ENCODE peak calls at places on chromosome 14, in ten cellular contexts. C is mesendoderm, G is MM.1S, F is neural progenitor cell, Q is HCT116, N is mammary epithelial cell, W is H1, Z is IMR-90, Y is astrocyte, J is fibroblast of lung. V is an unnamed sample. For H3K4me1, the result is how much of the 10 kb centered on the place peaks cover.

GRCh38 chr14:94113490-94113889 is 3.0 kb downstream of the IFI27 start:
- DNase-seq in F (no peak), W (no peak), Y (peak), N (peak), G (no peak), J (peak), Z (peak), C (no peak), Q (no peak), V (no peak)

GRCh38 chr14:55373784-55374725 is 37.6 kb downstream of the ATG14 start:
- DNase-seq in Z (peak), W (no peak), G (no peak), Q (peak), N (peak), C (peak), J (peak), Y (peak), F (no peak), V (peak)

GRCh38 chr14:104161601-104162367 is 23.4 kb downstream of the KIF26A start:
- DNase-seq in F (peak), Q (no peak), C (no peak), N (no peak), Y (no peak), G (no peak), Z (no peak), W (no peak), J (no peak), V (no peak)

GRCh38 chr14:39219075-39219499 is 14.6 kb upstream of the MIA2 start:
- DNase-seq in W (no peak), J (peak), N (no peak), F (no peak), G (peak), C (no peak), Z (peak), Y (peak), Q (peak), V (no peak)

GRCh38 chr14:50083467-50084337 is 32.7 kb downstream of the VCPKMT start:
- DNase-seq in G (peak), C (no peak), N (peak), Q (no peak), Z (peak), F (no peak), Y (no peak), W (no peak), J (no peak), V (peak)

GRCh38 chr14:93734086-93734822 is 54.0 kb downstream of the PRIMA1 start:
- DNase-seq in Q (no peak), F (peak), Z (no peak), N (no peak), J (no peak), W (no peak), G (no peak), C (peak), Y (no peak), V (no peak)

GRCh38 chr14:24817638-24818053 is 183.7 kb upstream of the GZMB start:
- DNase-seq in F (peak), J (no peak), N (no peak), Y (no peak), G (no peak), W (no peak), Z (peak), C (peak), Q (no peak), V (peak)

GRCh38 chr14:102952276-102952675 is 29.8 kb downstream of the AMN start:
- DNase-seq in W (no peak), J (no peak), Q (no peak), C (no peak), G (no peak), N (no peak), Z (no peak), F (no peak), Y (no peak), V (no peak)

GRCh38 chr14:83184531-83184930 is 1650.9 kb upstream of the SEL1L start:
- DNase-seq in Q (no peak), N (no peak), F (no peak), Z (no peak), C (no peak), J (no peak), G (no peak), W (no peak), Y (no peak), V (no peak)

GRCh38 chr14:61342941-61343340 is 21.6 kb downstream of the PRKCH start:
- DNase-seq in J (no peak), W (no peak), Y (no peak), C (no peak), Z (no peak), N (no peak), Q (no peak), G (no peak), F (no peak), V (no peak)

GRCh38 chr14:51661504-51661903 is 9.8 kb downstream of the FRMD6 start:
- DNase-seq in Y (no peak), N (no peak), Q (no peak), W (no peak), G (no peak), Z (peak), C (no peak), F (no peak), J (no peak), V (no peak)

GRCh38 chr14:68211886-68212285 is 392.3 kb downstream of the RAD51B start:
- DNase-seq in N (no peak), Y (no peak), F (no peak), J (no peak), Z (no peak), Q (no peak), W (no peak), G (no peak), C (no peak), V (no peak)

GRCh38 chr14:52026921-52027320 is 37.6 kb downstream of the RTRAF start:
- DNase-seq in J (no peak), Q (no peak), N (no peak), G (no peak), W (no peak), Y (no peak), C (no peak), F (no peak), Z (no peak), V (no peak)

GRCh38 chr14:93333631-93334095 is 827 bp upstream of the BTBD7 start:
- DNase-seq in Y (no peak), Z (no peak), W (no peak), N (no peak), Q (no peak), J (no peak), G (no peak), C (no peak), F (no peak), V (no peak)

GRCh38 chr14:58667900-58668299 is 30.1 kb downstream of the DACT1 start:
- DNase-seq in Z (no peak), W (no peak), Y (no peak), C (no peak), N (no peak), J (no peak), G (no peak), Q (no peak), F (no peak), V (peak)

GRCh38 chr14:26088260-26088659 is 509.6 kb downstream of the NOVA1 start:
- DNase-seq in Y (no peak), W (peak), N (no peak), Z (no peak), Q (no peak), F (no peak), J (no peak), C (peak), G (no peak), V (no peak)

GRCh38 chr14:103667671-103668070 is 38.7 kb downstream of the KLC1 start:
- DNase-seq in J (no peak), G (no peak), Y (no peak), W (no peak), C (no peak), N (no peak), Q (no peak), Z (no peak), F (no peak), V (no peak)

GRCh38 chr14:30507209-30507608 is 51.7 kb upstream of the G2E3 start:
- DNase-seq in J (no peak), Z (no peak), F (no peak), C (no peak), G (no peak), W (no peak), Y (no peak), N (no peak), Q (no peak), V (no peak)

GRCh38 chr14:87067597-87067996 is 925.4 kb downstream of the GALC start:
- DNase-seq in Z (no peak), W (no peak), Q (no peak), J (no peak), F (no peak), C (no peak), G (no peak), N (no peak), Y (no peak), V (no peak)

GRCh38 chr14:91149462-91149861 is 35.6 kb downstream of the DGLUCY start:
- DNase-seq in Z (peak), C (no peak), Y (peak), W (no peak), N (peak), F (no peak), Q (no peak), G (no peak), J (peak), V (peak)

GRCh38 chr14:52553002-52553670 is 500 bp downstream of the GPR137C start:
- DNase-seq in N (peak), W (no peak), Q (no peak), J (peak), C (peak), F (peak), Y (no peak), G (peak), Z (no peak), V (peak)

GRCh38 chr14:71749613-71750238 is 182.5 kb upstream of the RGS6 start:
- DNase-seq in J (no peak), Y (no peak), F (no peak), W (no peak), N (no peak), Z (no peak), Q (no peak), C (no peak), G (no peak), V (no peak)

GRCh38 chr14:97924922-97925613 is 1127.9 kb downstream of the VRK1 start:
- DNase-seq in Q (no peak), Y (no peak), W (no peak), Z (no peak), J (no peak), C (no peak), N (no peak), G (no peak), F (no peak), V (no peak)

GRCh38 chr14:45253754-45254300 is 825 bp upstream of the MIS18BP1 start:
- DNase-seq in Z (peak), G (peak), C (no peak), W (no peak), J (peak), N (peak), F (no peak), Y (peak), Q (peak), V (no peak)

GRCh38 chr14:56120091-56120632 is 2.0 kb downstream of the PELI2 start:
- DNase-seq in W (no peak), Z (peak), G (no peak), J (no peak), Q (no peak), C (peak), Y (no peak), N (no peak), F (peak), V (peak)

GRCh38 chr14:64337901-64338615 is 43.9 kb upstream of the ESR2 start:
- DNase-seq in W (peak), J (peak), Y (peak), Z (peak), N (peak), F (peak), Q (no peak), G (peak), C (peak), V (peak)

GRCh38 chr14:32635103-32635719 is 303.5 kb upstream of the NPAS3 start:
- DNase-seq in W (no peak), Q (no peak), G (no peak), J (peak), N (peak), C (peak), F (no peak), Z (peak), Y (peak), V (peak)

GRCh38 chr14:102917056-102917385 is 5.4 kb upstream of the AMN start:
- DNase-seq in Y (no peak), G (no peak), N (no peak), Z (no peak), C (no peak), Q (no peak), F (no peak), J (no peak), W (no peak), V (no peak)

GRCh38 chr14:49549881-49550280 is 36.3 kb downstream of the RPS29 start:
- DNase-seq in G (no peak), Z (peak), J (peak), C (peak), N (peak), Y (peak), F (peak), W (peak), Q (no peak), V (peak)

GRCh38 chr14:65255029-65255545 is 152.8 kb upstream of the MAX start:
- DNase-seq in N (peak), Y (peak), F (no peak), Z (peak), Q (peak), G (no peak), W (no peak), C (peak), J (peak), V (peak)

GRCh38 chr14:71371711-71372396 is 464.6 kb downstream of the PCNX1 start:
- DNase-seq in J (peak), N (peak), Y (peak), F (no peak), W (no peak), G (no peak), Q (no peak), Z (peak), C (no peak), V (peak)

GRCh38 chr14:95302667-95303066 is 17.0 kb downstream of the CLMN start:
- DNase-seq in F (no peak), N (no peak), C (no peak), Q (no peak), W (no peak), Z (no peak), G (no peak), Y (no peak), J (no peak), V (no peak)

DNA sequence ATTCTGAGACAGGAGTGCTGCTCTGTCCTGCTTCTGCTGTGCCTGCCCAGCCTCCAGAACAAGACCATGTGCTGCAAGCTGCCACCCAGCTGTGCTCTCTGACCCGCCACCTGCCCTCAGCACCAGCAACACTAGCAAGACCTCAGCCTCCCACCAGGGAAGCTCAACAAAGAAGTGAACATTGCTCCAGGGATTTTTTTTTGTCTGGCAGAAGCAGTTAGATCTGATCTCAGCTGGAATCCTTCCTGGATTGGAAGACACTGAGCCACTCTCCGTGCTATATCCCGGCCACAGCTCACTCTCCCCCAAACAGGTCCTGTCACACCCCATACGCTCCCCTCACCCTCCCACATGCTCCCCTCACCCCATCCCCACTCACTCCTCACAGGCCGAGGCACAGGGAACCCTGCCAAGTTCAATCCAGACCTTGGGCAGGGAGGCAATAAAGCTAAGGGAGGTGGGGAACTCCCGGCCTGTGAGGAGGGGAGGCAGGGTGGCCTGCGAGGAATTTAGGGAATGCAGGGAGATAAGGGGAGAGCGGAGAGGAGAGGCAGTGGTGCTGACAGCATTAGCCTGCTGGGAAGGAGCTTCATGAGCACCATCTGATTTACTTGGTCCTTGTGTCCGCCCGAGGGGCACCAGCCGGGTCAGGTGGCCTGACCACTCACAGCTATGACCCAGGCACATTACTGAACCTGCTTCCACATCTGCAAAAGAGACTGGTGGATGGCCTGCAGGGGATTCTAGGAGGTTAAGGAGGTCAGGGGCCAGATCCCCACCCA is 29.7 kb downstream of the CCDC85C start:
- DNase-seq in Z (peak), W (peak), J (peak), G (no peak), Y (peak), F (peak), C (peak), N (no peak), Q (no peak), V (peak)
- H3K9ac ChIP-seq in Z (peak), W (no peak), J (no peak), G (no peak), Y (peak), F (no peak), C (peak), N (no peak), Q (peak), V (no peak)

GRCh38 chr14:105397350-105397931 is 897 bp upstream of the TEX22 start:
- DNase-seq in Y (no peak), Z (no peak), C (no peak), J (no peak), Q (no peak), N (no peak), W (no peak), F (no peak), G (no peak), V (no peak)
- H3K4me3 ChIP-seq in Y (no peak), Z (no peak), C (no peak), J (peak), Q (peak), N (no peak), W (no peak), F (no peak), G (no peak), V (peak)

DNA sequence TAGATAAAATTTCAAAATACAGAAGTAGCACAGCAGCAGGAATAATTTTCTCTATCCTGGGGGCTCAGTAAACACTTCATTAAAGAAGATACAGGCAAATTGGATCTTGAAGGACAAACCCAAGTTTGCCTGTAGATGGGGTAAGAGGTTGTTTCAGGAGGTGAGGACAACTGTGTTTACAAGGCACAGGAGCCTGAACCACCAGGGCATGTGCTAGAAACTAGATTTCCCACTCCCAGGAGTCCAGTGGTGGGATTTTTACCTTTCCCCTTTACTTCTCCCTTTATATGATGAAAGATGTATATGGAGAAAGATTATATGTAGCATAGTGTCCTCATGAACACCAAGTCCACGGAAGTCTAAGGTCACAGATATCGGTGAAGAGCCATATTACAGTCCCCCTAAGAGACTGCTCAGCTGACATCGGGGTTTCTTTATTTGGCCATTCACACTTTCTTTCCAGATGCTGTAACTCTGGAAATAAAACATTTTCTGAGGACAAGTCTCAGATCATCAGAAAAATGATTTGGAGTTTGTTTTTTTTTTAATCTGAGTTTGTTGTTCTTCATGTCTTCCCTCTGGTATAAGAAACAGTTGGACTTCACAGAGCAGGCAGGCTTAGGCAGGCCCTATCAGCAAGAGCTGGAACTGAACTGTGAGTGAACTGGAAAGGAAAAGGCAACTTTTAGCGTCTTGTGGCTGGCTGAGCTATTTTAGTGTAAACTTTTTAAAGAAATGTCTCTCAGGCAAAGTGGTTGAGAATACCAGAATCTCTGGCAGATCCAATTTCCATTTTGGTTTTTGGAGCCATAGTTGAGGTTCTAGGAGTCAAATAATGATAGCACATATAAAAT is 8.0 kb upstream of the EVL start:
- DNase-seq in C (peak), Y (no peak), Q (no peak), N (peak), J (no peak), F (no peak), G (peak), Z (peak), W (no peak), V (no peak)
- H3K4me1 ChIP-seq in C (under half), Y (under half), Q (under half), N (under half), J (under half), F (under half), G (under half), Z (under half), W (under half), V (under half)

GRCh38 chr14:73887116-73887490 is 444 bp downstream of the ZNF410 start:
- DNase-seq in F (no peak), G (peak), W (no peak), J (peak), Q (no peak), C (no peak), N (no peak), Y (peak), Z (peak), V (no peak)

GRCh38 chr14:73887704-73888459 is 1.2 kb downstream of the ZNF410 start:
- DNase-seq in N (no peak), Q (no peak), J (no peak), Y (no peak), F (no peak), W (no peak), G (no peak), Z (no peak), C (no peak), V (no peak)

GRCh38 chr14:73886449-73887115 is at the start of gene ZNF410:
- DNase-seq in C (peak), F (peak), J (peak), Z (peak), Q (peak), W (peak), G (peak), N (peak), Y (peak), V (peak)

GRCh38 chr14:73888971-73889370 is 2.3 kb downstream of the ZNF410 start:
- DNase-seq in G (no peak), J (peak), C (no peak), Q (no peak), F (no peak), Y (peak), W (no peak), Z (peak), N (peak), V (peak)

GRCh38 chr14:73888460-73888725 is 1.7 kb downstream of the ZNF410 start:
- DNase-seq in Z (no peak), N (peak), F (no peak), C (no peak), Q (no peak), Y (peak), W (no peak), J (peak), G (no peak), V (peak)
- H3K9ac ChIP-seq in Z (no peak), N (peak), F (peak), C (peak), Q (peak), Y (peak), W (no peak), J (no peak), G (no peak), V (peak)

V was measured in adipocyte.